ENCODE peak calls at places on chromosomes 12 and 14, in six cellular contexts. N, B, K, H, S and X are unnamed samples.

GRCh38 chr14:76034566-76034965 is 49.0 kb downstream of the IFT43 start:
- DNase-seq in H (no peak), B (no peak), S (no peak), K (no peak), N (no peak), X (no peak)

GRCh38 chr14:100747736-100748135 is 21.0 kb downstream of the DLK1 start:
- DNase-seq in N (peak; percentile 30), K (peak; percentile 58), B (no peak), S (no peak), H (no peak), X (no peak)

GRCh38 chr12:75784591-75784990 is 247.0 kb downstream of the PHLDA1 start:
- DNase-seq in H (no peak), B (no peak), K (peak; percentile 66), N (peak; percentile 87), S (peak; percentile 47), X (peak; percentile 97)

GRCh38 chr14:52706724-52707706 is at the start of gene PSMC6:
- DNase-seq in S (peak; percentile 97), H (peak; percentile 96), B (peak; percentile 89), N (peak; percentile 96), K (peak; percentile 97), X (peak; percentile 97)

GRCh38 chr14:63454863-63455622 is 88.1 kb downstream of the PPP2R5E start:
- DNase-seq in B (no peak), H (no peak), K (no peak), S (peak; percentile 31), N (no peak), X (peak; percentile 36)

GRCh38 chr12:119649202-119649808 is 18.6 kb upstream of the PRKAB1 start:
- DNase-seq in H (no peak), B (no peak), S (no peak), K (no peak), N (no peak), X (no peak)

GRCh38 chr12:112294793-112295192 is 87.4 kb downstream of the HECTD4 start:
- DNase-seq in K (no peak), H (no peak), S (no peak), N (no peak), B (no peak), X (no peak)

GRCh38 chr14:22382395-22382794 is 206.6 kb downstream of the DAD1 start:
- DNase-seq in H (no peak), N (no peak), K (no peak), B (no peak), S (no peak), X (no peak)

GRCh38 chr14:92009604-92010003 is 30.3 kb downstream of the TRIP11 start:
- DNase-seq in N (no peak), S (no peak), H (no peak), B (no peak), K (no peak), X (no peak)

GRCh38 chr14:66495214-66496098 is 9.3 kb downstream of the CCDC196 start:
- DNase-seq in S (peak; percentile 39), H (peak; percentile 31), N (peak; percentile 67), B (no peak), K (no peak), X (peak; percentile 50)

GRCh38 chr12:14903386-14904098 is 17.9 kb upstream of the MGP start:
- DNase-seq in N (no peak), S (no peak), K (no peak), B (no peak), H (no peak), X (no peak)

GRCh38 chr12:14905269-14906004 is 19.8 kb upstream of the MGP start:
- DNase-seq in S (peak; percentile 68), B (no peak), K (no peak), H (peak; percentile 42), N (no peak), X (peak; percentile 37)

GRCh38 chr12:14902465-14902864 is 16.8 kb upstream of the MGP start:
- DNase-seq in K (no peak), N (no peak), B (no peak), S (no peak), H (no peak), X (no peak)

GRCh38 chr12:14906114-14906513 is 20.5 kb upstream of the MGP start:
- DNase-seq in K (no peak), H (no peak), B (no peak), N (no peak), S (no peak), X (no peak)

DNA sequence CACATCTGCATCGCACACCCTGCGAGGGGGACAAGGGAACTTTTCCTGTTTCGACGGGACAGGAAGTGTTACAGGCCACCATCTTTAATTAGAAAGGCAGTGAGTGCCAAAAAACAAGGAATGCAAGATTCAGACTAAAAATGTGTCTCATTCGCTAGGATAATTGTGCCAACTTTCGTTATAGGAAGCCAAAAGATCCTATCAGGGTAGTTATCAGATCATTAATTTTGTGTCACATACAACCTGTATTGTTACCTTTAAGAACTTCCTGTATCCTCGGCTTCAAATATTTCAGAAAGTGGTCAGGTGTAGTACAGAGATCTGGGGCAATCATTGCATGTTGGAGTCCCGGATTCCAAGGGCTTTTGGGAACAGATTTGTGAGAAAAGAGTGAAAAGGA is 19.2 kb upstream of the MGP start:
- DNase-seq in S (no peak), B (no peak), H (no peak), N (no peak), K (no peak), X (no peak)
- H3K4me3 ChIP-seq in S (peak overlapping the region; percentile 16), B (no peak overlapping the region), H (no peak overlapping the region), N (no peak overlapping the region), K (peak overlapping the region; percentile 3), X (no peak overlapping the region)

GRCh38 chr14:68622856-68623255 is 170.0 kb downstream of the ZFP36L1 start:
- DNase-seq in B (no peak), S (no peak), H (no peak), K (no peak), N (no peak), X (no peak)

GRCh38 chr14:68623307-68623706 is 169.6 kb downstream of the ZFP36L1 start:
- DNase-seq in B (no peak), H (no peak), S (no peak), N (no peak), K (no peak), X (no peak)

GRCh38 chr14:68619805-68620574 is 172.9 kb downstream of the ZFP36L1 start:
- DNase-seq in H (peak; percentile 17), B (no peak), S (peak; percentile 83), K (peak; percentile 31), N (no peak), X (no peak)

GRCh38 chr14:68623828-68624227 is 169.0 kb downstream of the ZFP36L1 start:
- DNase-seq in H (no peak), S (no peak), B (no peak), N (no peak), K (peak; percentile 40), X (no peak)

GRCh38 chr14:68621400-68622365 is 171.2 kb downstream of the ZFP36L1 start:
- DNase-seq in B (no peak), H (peak; percentile 63), S (peak; percentile 74), N (no peak), K (peak; percentile 73), X (peak; percentile 37)
- H3K27ac ChIP-seq in B (no peak overlapping the region), H (no peak overlapping the region), S (peak overlapping the region; percentile 79), N (no peak overlapping the region), K (peak overlapping the region; percentile 14), X (peak overlapping the region; percentile 64)

GRCh38 chr12:133192847-133193246 is 11.6 kb downstream of the ZNF268 start:
- DNase-seq in B (no peak), K (no peak), H (no peak), S (no peak), N (no peak), X (no peak)
- H3K9me3 ChIP-seq in B (peaks cover 50% of the 10 kb centered on the region), K (peaks cover 72% of the 10 kb centered on the region), H (peaks cover 9% of the 10 kb centered on the region), S (peaks cover 9% of the 10 kb centered on the region), N (peaks cover 83% of the 10 kb centered on the region), X (no peaks in the 10 kb centered on the region)

DNA sequence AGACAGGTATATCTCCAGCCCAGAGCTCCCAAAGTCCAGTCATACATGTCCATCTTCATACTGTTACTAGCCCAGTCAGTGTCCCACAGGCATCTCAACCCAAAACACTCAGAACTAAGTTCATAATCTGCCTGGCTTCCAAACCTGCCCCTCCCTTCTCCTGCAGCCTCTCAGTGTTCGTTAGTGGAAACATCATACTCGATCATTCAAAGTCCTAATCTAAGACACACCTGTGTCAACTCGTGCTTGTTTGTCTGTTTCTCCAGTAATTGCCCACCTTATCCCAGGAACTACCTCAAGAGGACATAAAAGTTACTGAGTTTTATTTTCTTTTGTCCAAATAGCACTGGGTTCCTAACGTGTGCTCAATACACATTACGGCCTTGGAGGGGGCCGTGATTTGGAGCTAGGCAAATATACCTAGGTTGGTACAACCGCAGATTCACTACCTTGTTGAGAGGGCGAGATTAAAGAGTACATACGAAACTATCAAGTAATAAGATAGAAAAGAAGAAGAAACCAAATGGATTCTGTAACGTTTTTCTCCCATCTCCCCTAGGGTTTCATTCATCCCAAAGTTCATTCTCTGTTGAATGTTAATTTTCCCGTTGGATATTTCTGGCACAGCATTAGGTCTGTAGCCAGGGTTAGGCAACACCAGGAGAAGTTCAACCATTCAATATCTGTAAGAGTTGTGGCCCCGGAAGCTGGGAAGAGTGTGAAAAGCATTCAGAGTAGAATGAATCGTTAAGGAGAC is 3.1 kb downstream of the RNASE8 start:
- DNase-seq in B (no peak), S (no peak), N (no peak), H (no peak), K (no peak), X (no peak)
- H3K4me3 ChIP-seq in B (no peak overlapping the region), S (no peak overlapping the region), N (no peak overlapping the region), H (no peak overlapping the region), K (no peak overlapping the region), X (no peak overlapping the region)

GRCh38 chr12:3284411-3284810 is 206.6 kb upstream of the PRMT8 start:
- DNase-seq in N (no peak), K (no peak), S (no peak), H (no peak), B (no peak), X (no peak)

GRCh38 chr12:3283137-3283680 is 206.0 kb downstream of the TSPAN9 start:
- DNase-seq in S (no peak), K (no peak), H (no peak), B (no peak), N (no peak), X (no peak)

GRCh38 chr12:3288690-3289089 is 202.3 kb upstream of the PRMT8 start:
- DNase-seq in H (no peak), K (no peak), S (no peak), N (no peak), B (no peak), X (no peak)

GRCh38 chr12:3282271-3282670 is 205.1 kb downstream of the TSPAN9 start:
- DNase-seq in K (no peak), H (no peak), N (no peak), B (no peak), S (no peak), X (peak; percentile 95)

GRCh38 chr12:3285570-3285969 is 205.4 kb upstream of the PRMT8 start:
- DNase-seq in H (no peak), K (no peak), B (no peak), S (no peak), N (no peak), X (no peak)
- H3K27ac ChIP-seq in H (no peak overlapping the region), K (no peak overlapping the region), B (no peak overlapping the region), S (no peak overlapping the region), N (no peak overlapping the region), X (no peak overlapping the region)